ENCODE peak calls at places on chromosomes 5 and 9, in five cellular contexts. X is COR-L47, R is NCI-H1105, Z is T47D, H is chondrocyte. D is an unnamed sample.

GRCh38 chr5:35876922-35877321 is 20.2 kb downstream of the IL7R start:
- DNase-seq in X (no peak), R (no peak), H (no peak), Z (no peak), D (peak)

GRCh38 chr5:157309796-157310195 is 43.9 kb downstream of the CYFIP2 start:
- DNase-seq in X (no peak), H (no peak), Z (no peak), R (no peak), D (no peak)

GRCh38 chr9:100573655-100574260 is 4.1 kb upstream of the CAVIN4 start:
- DNase-seq in R (no peak), Z (no peak), H (no peak), X (no peak), D (peak)

GRCh38 chr9:93119953-93120845 is 13.9 kb downstream of the NINJ1 start:
- DNase-seq in Z (no peak), H (peak), X (peak), R (no peak), D (peak)

GRCh38 chr5:53478411-53479044 is 1.9 kb upstream of the FST start:
- DNase-seq in Z (peak), R (peak), X (peak), H (no peak), D (peak)

GRCh38 chr5:122492675-122493074 is 180.6 kb downstream of the SNCAIP start:
- DNase-seq in R (no peak), H (no peak), Z (no peak), X (peak), D (no peak)

GRCh38 chr9:4985376-4986266 is 549 bp downstream of the JAK2 start:
- DNase-seq in X (peak), R (peak), H (no peak), Z (no peak), D (peak)

GRCh38 chr9:19310246-19310645 is 69.8 kb downstream of the RPS6 start:
- DNase-seq in H (no peak), R (no peak), X (no peak), Z (no peak), D (no peak)

GRCh38 chr9:90141723-90142122 is 500.9 kb downstream of the DIRAS2 start:
- DNase-seq in Z (no peak), R (peak), X (peak), H (no peak), D (no peak)

GRCh38 chr9:105296889-105297288 is 52.4 kb downstream of the SLC44A1 start:
- DNase-seq in X (no peak), Z (no peak), R (no peak), H (no peak), D (peak)

GRCh38 chr5:68432682-68433081 is 217.1 kb downstream of the PIK3R1 start:
- DNase-seq in H (no peak), Z (no peak), X (no peak), R (no peak), D (no peak)

GRCh38 chr5:115179068-115179958 is 9.6 kb upstream of the TRIM36 start:
- DNase-seq in R (no peak), Z (no peak), H (no peak), X (no peak), D (no peak)

GRCh38 chr5:135565691-135566421 is 12.9 kb downstream of the CXCL14 start:
- DNase-seq in H (no peak), R (peak), Z (peak), X (peak), D (peak)

GRCh38 chr5:27472000-27472763 is 433.8 kb upstream of the CDH9 start:
- DNase-seq in Z (peak), R (no peak), X (no peak), H (no peak), D (no peak)

GRCh38 chr9:33698267-33698666 is 97.1 kb upstream of the PRSS3 start:
- DNase-seq in Z (no peak), H (no peak), X (no peak), R (no peak), D (no peak)

GRCh38 chr5:61069150-61069549 is 93.1 kb downstream of the SMIM15 start:
- DNase-seq in R (no peak), Z (no peak), X (no peak), H (no peak), D (no peak)

GRCh38 chr5:109916481-109917153 is 226.9 kb downstream of the MAN2A1 start:
- DNase-seq in X (no peak), H (no peak), R (no peak), Z (no peak), D (no peak)

GRCh38 chr9:128946945-128947422 is 419 bp downstream of the DOLK start:
- DNase-seq in R (no peak), H (peak), Z (peak), X (no peak), D (peak)

GRCh38 chr5:127757576-127757975 is 54.4 kb downstream of the CCDC192 start:
- DNase-seq in X (peak), H (no peak), R (no peak), Z (peak), D (peak)

GRCh38 chr9:131817073-131817472 is 77.2 kb upstream of the RAPGEF1 start:
- DNase-seq in R (no peak), H (no peak), Z (no peak), X (no peak), D (no peak)

GRCh38 chr9:111965566-111966019 is 69.0 kb downstream of the UGCG start:
- DNase-seq in H (no peak), Z (no peak), R (no peak), X (no peak), D (peak)

GRCh38 chr5:51383494-51384081 is 340 bp downstream of the ISL1 start:
- DNase-seq in H (no peak), X (no peak), Z (no peak), R (no peak), D (no peak)

GRCh38 chr5:67209141-67209771 is 12.7 kb upstream of the CD180 start:
- DNase-seq in R (peak), X (peak), Z (peak), H (no peak), D (peak)

GRCh38 chr9:92616199-92617129 is 53.5 kb downstream of the IPPK start:
- DNase-seq in H (no peak), R (no peak), X (no peak), Z (no peak), D (peak)

GRCh38 chr9:76574171-76574767 is 115.3 kb downstream of the GCNT1 start:
- DNase-seq in H (no peak), Z (no peak), X (no peak), R (no peak), D (no peak)